ENCODE peak calls at places on chromosomes 13 and 19, in five cellular contexts. J is H9, N is stomach, H is tibial nerve, S is GM23338. O is an unnamed sample.

GRCh38 chr13:48066310-48066989 is 28.5 kb downstream of the MED4 start:
- DNase-seq in H (no peak), J (no peak), S (no peak), N (no peak), O (no peak)

GRCh38 chr19:16285769-16286564 is 38.7 kb upstream of the KLF2 start:
- DNase-seq in H (no peak), N (no peak), S (peak), J (no peak), O (peak)

GRCh38 chr13:63208811-63209210 is 1793.2 kb upstream of the PCDH20 start:
- DNase-seq in N (no peak), S (no peak), J (no peak), H (no peak), O (peak)

GRCh38 chr13:92716749-92717148 is 509.9 kb upstream of the GPC6 start:
- DNase-seq in S (peak), H (peak), N (no peak), J (no peak), O (peak)

GRCh38 chr13:106455190-106455589 is 80.3 kb downstream of the EFNB2 start:
- DNase-seq in H (no peak), S (no peak), N (no peak), J (no peak), O (no peak)

GRCh38 chr13:80441968-80442367 is 101.0 kb upstream of the SPRY2 start:
- DNase-seq in J (no peak), N (no peak), H (no peak), S (no peak), O (no peak)

GRCh38 chr19:43439183-43440063 is 24.7 kb downstream of the TEX101 start:
- DNase-seq in N (no peak), J (no peak), H (no peak), S (no peak), O (no peak)

GRCh38 chr13:23909606-23910005 is 12.3 kb upstream of the C1QTNF9B start:
- DNase-seq in H (no peak), S (no peak), N (no peak), J (no peak), O (no peak)

GRCh38 chr13:66312312-66313087 is 917.6 kb downstream of the PCDH9 start:
- DNase-seq in J (no peak), H (peak), S (no peak), N (peak), O (peak)

GRCh38 chr19:31902821-31903220 is 442.6 kb upstream of the ZNF507 start:
- DNase-seq in H (no peak), N (no peak), S (no peak), J (no peak), O (no peak)

GRCh38 chr13:109790951-109791605 is 4.7 kb upstream of the IRS2 start:
- DNase-seq in S (peak), J (peak), H (peak), N (no peak), O (peak)

GRCh38 chr19:13507053-13507611 is 853 bp upstream of the CACNA1A start:
- DNase-seq in H (no peak), N (no peak), S (peak), J (peak), O (no peak)

GRCh38 chr13:43470610-43471009 is 316.2 kb downstream of the ENOX1 start:
- DNase-seq in S (no peak), J (no peak), H (no peak), N (no peak), O (no peak)

GRCh38 chr13:57491318-57491717 is 140.2 kb upstream of the PCDH17 start:
- DNase-seq in J (no peak), H (no peak), S (no peak), N (no peak), O (no peak)

GRCh38 chr13:104357174-104357573 is 1291.0 kb upstream of the SLC10A2 start:
- DNase-seq in H (no peak), J (no peak), N (no peak), S (peak), O (peak)

GRCh38 chr19:12796146-12797071 is 5.1 kb downstream of the JUNB start:
- DNase-seq in J (peak), H (peak), S (peak), N (peak), O (peak)

GRCh38 chr19:34474233-34474989 is 7.1 kb upstream of the WTIP start:
- DNase-seq in J (no peak), S (no peak), H (no peak), N (no peak), O (no peak)

GRCh38 chr13:79775830-79776229 is 294.9 kb downstream of the NDFIP2 start:
- DNase-seq in H (peak), J (no peak), N (peak), S (peak), O (peak)

GRCh38 chr13:32211788-32212187 is 103.4 kb downstream of the ZAR1L start:
- DNase-seq in S (no peak), N (no peak), J (no peak), H (no peak), O (peak)

GRCh38 chr13:49711218-49711863 is 20.1 kb upstream of the EBPL start:
- DNase-seq in S (no peak), H (no peak), N (no peak), J (no peak), O (peak)

GRCh38 chr13:27583645-27584044 is 36.7 kb downstream of the LNX2 start:
- DNase-seq in H (no peak), S (no peak), N (no peak), J (no peak), O (peak)

GRCh38 chr19:54127688-54128440 is 9.7 kb upstream of the CNOT3 start:
- DNase-seq in N (no peak), H (no peak), J (no peak), S (no peak), O (no peak)

GRCh38 chr13:94345374-94346195 is 133.9 kb downstream of the DCT start:
- DNase-seq in S (no peak), N (no peak), J (no peak), H (no peak), O (peak)

GRCh38 chr13:34002141-34002540 is 184.2 kb downstream of the RFC3 start:
- DNase-seq in H (no peak), S (no peak), N (no peak), J (no peak), O (no peak)

GRCh38 chr19:33905473-33905936 is 108.8 kb downstream of the KCTD15 start:
- DNase-seq in N (no peak), J (peak), S (peak), H (no peak), O (peak)

GRCh38 chr19:12790628-12791344 is 500 bp upstream of the JUNB start:
- DNase-seq in S (no peak), N (no peak), H (no peak), J (no peak), O (no peak)

GRCh38 chr13:41075034-41075433 is 13.7 kb downstream of the WBP4 start:
- DNase-seq in H (peak), N (no peak), S (peak), J (no peak), O (peak)

GRCh38 chr13:100506600-100507422 is 81.8 kb downstream of the GGACT start:
- DNase-seq in S (no peak), H (no peak), J (no peak), N (no peak), O (no peak)

GRCh38 chr19:32651729-32652140 is 23.2 kb downstream of the ANKRD27 start:
- DNase-seq in H (no peak), S (peak), N (peak), J (peak), O (peak)

GRCh38 chr19:11031421-11032070 is 57.7 kb upstream of the LDLR start:
- DNase-seq in H (no peak), N (no peak), J (no peak), S (no peak), O (no peak)

GRCh38 chr13:37929308-37929707 is 59.7 kb upstream of the TRPC4 start:
- DNase-seq in H (no peak), J (no peak), N (no peak), S (no peak), O (no peak)

GRCh38 chr19:18435848-18436631 is 1.9 kb downstream of the ISYNA1 start:
- DNase-seq in N (no peak), S (no peak), J (no peak), H (no peak), O (no peak)

GRCh38 chr19:18364826-18365528 is 21.0 kb upstream of the GDF15 start:
- DNase-seq in S (peak), N (peak), J (no peak), H (peak), O (peak)

GRCh38 chr19:42552086-42553065 is 24.1 kb upstream of the CEACAM1 start:
- DNase-seq in N (peak), H (no peak), J (no peak), S (no peak), O (no peak)

GRCh38 chr13:51148223-51148951 is 37.3 kb upstream of the C13orf42 start:
- DNase-seq in J (peak), S (peak), H (no peak), N (no peak), O (peak)
- TF ChIP-seq CTCF in J (peak), S (peak), H (no peak), N (no peak), O (no peak)

DNA sequence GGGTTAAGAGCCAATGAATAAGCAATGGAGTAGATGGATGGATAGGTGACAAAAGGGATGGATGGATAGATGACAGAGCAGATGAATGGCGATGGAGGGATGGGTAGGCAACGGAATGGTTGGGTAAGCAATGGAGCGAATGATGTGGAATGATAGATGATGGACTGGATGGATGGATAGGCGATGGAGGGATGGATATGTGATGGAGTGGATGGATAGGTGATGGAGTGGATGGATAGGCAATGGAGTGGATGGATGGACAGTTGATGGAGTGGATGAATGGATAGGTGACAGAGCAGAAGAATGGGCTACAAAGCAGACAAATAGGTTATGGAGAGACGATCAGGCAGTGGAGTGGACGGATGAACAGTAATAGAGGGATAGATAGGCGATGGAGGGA is 269.6 kb downstream of the TEX29 start:
- DNase-seq in H (no peak), S (no peak), N (no peak), J (no peak), O (no peak)
- TF ChIP-seq CTCF in H (no peak), S (no peak), N (no peak), J (no peak), O (no peak)

DNA sequence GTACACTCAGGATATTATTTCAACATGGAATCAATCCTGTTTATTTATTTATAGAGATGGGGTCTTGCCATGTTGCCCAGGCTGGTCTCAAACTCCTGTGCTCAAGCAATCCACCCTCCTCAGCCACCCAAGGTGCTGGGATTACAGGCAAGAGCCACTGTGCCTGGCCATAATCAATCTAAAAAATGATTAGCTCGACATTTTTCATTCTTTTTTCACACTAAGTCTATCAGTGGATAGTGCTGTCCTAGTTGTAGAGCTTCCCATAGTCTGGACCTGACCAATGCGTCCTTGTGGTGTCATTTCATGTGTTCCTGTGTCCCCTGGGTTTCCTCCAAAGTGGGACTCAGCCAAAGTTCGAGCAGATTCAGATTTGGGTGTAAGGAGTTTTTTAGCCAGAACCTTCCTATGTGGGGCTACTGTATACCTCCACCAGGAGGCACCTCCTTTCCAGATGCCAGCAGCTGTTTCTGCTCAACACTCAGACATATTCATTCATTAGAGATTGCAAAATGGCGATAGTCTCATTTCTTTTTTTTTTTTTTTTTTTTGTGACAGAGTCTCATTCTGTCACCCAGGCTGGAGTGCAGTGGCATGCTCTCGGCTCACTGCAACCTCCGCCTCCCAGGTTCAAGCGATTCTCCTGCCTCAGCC is 61.1 kb downstream of the MAP4K1 start:
- DNase-seq in N (no peak), H (no peak), J (no peak), S (peak), O (no peak)
- TF ChIP-seq CTCF in N (no peak), H (no peak), J (peak), S (peak), O (no peak)

DNA sequence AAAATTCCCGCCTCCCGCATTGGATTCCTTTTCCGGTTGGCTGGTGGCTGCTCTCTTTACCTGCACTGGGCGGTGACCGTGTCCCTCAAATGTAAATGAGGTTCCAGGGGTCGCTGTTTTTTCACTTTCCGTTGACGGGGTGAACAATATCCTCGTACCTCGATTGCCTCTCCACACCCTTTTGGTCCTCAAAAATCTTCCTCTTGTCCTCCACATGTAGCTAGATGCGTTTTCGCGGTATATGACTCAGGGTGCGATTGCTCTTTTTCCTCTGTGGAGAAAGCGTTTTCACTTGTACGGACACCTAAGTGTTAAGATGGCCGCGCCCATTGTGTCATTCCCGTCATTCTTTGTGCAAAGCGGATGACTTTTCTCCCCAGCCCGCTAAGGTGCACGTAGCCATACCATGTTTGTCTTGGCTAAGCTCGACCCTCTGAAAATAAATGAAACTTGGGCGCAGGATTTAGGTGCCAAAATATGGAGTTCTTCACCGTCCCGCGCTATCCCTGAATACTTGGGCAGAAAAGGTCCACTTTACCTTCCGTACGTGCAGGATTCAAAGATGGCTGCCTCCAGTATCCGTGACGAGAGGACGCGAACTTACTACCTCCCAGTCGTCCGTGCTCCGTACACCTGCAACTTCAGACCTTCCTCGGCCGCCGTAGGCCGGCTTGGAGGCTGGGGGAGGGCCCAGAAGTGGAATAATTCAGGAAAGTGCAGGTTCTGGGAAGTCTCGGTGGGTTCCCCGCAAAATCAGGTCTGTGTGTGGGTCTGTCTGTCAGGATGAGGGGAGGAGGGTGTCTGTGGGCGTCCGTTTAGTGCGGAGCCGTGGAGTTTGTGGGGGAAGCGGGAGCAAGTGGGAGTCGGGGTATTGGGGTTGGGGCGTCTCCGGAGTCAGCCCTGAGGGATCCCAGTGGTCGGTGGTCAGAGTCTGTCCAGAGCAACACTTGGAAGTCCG is at the start of gene ZNF613:
- DNase-seq in S (peak), N (peak), H (peak), J (peak), O (peak)
- TF ChIP-seq CTCF in S (peak), N (no peak), H (no peak), J (peak), O (peak)

GRCh38 chr19:35511337-35511736 is 2.1 kb downstream of the DMKN start:
- DNase-seq in J (no peak), H (no peak), S (no peak), N (no peak), O (no peak)

GRCh38 chr19:35509861-35510625 is 3.4 kb downstream of the DMKN start:
- DNase-seq in H (peak), J (peak), S (peak), N (peak), O (peak)

GRCh38 chr19:35512831-35513230 is 618 bp downstream of the DMKN start:
- DNase-seq in J (no peak), N (no peak), H (no peak), S (no peak), O (no peak)

GRCh38 chr19:35509018-35509652 is 4.3 kb downstream of the DMKN start:
- DNase-seq in N (peak), S (peak), J (peak), H (no peak), O (no peak)

GRCh38 chr19:35510626-35510964 is 2.9 kb downstream of the DMKN start:
- DNase-seq in H (no peak), N (no peak), J (no peak), S (no peak), O (no peak)
- TF ChIP-seq CTCF in H (no peak), N (no peak), J (peak), S (no peak), O (no peak)

GRCh38 chr19:6272411-6272791 is 7.4 kb downstream of the MLLT1 start:
- DNase-seq in J (no peak), S (no peak), H (no peak), N (no peak), O (peak)

GRCh38 chr19:6270076-6270745 is 9.6 kb downstream of the MLLT1 start:
- DNase-seq in N (no peak), S (no peak), J (no peak), H (no peak), O (no peak)

GRCh38 chr19:6271721-6272410 is 7.9 kb downstream of the MLLT1 start:
- DNase-seq in H (peak), S (peak), N (peak), J (peak), O (peak)

GRCh38 chr19:6270822-6271221 is 9.0 kb downstream of the MLLT1 start:
- DNase-seq in N (no peak), H (no peak), S (no peak), J (no peak), O (no peak)

DNA sequence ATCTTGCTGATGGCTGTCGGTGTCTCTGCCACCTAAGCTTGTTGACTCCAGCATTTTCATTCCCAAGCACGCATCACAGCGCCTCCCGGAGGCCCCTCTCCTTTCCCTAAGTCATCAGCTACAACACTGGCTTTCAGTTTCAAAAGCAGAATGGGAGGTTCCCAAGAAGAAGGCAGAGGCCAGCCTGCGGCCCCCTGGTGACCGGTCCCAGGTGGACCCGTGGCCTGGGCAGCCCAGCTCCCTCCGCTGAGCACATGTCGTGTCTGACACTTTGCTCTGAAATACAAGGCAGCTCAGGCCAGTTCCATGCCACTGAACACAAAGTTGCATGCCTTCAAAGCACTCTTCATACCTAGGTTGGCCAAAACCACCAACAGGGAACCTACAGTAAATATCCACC is 8.5 kb downstream of the MLLT1 start:
- DNase-seq in S (peak), H (no peak), N (no peak), J (peak), O (no peak)
- TF ChIP-seq CTCF in S (peak), H (no peak), N (no peak), J (peak), O (peak)

DNA sequence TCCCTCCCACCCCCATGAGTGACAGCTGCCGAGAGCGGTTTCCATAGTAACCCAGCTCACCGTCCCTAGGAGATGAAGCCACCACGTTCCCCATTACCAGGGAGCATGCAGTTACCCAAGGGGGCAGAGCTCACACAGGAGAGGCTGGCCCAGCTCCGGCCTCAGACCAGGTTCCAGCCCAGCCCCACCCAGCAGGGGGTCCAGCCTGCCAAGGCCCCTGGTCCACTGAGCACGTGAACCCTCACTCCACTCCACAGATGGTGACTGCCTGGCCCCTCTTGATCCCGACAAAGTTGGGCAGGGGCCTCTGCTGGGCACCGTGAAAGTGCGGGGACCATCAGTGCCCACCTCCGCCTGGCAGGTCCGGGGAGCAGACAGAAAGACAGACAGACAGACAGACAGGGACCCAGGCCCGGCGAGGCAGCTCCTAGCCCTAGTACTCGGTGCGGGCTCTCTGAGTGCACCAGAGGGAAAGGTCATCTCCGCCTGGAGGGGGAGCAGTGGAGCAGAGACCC is 50.7 kb downstream of the CELF5 start:
- DNase-seq in S (peak), N (no peak), H (no peak), J (peak), O (no peak)
- TF ChIP-seq CTCF in S (peak), N (no peak), H (no peak), J (no peak), O (peak)

GRCh38 chr13:44739120-44739519 is 163.0 kb upstream of the TSC22D1 start:
- DNase-seq in N (no peak), J (no peak), H (no peak), S (peak), O (no peak)
- TF ChIP-seq CTCF in N (no peak), J (peak), H (no peak), S (no peak), O (no peak)

DNA sequence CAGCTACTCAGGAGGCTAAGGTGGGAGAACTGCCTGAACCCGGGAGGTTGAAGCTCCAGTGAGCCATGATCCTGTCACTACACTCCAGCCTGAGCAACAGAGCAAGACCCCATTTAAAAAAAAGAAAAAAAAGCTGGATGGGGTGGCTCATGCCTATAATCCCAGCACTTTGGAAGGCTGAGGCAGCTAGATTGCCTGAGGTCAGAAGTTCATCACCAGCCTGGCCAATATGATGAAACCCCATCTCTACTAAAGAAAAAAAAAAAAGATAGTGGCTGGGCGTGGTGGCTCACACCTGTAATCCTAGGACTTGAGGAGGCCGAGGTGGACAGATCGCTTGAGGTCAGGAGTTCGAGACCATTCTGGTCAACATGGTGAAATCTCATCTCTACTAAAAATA is 15.0 kb downstream of the LTBP4 start:
- DNase-seq in N (no peak), S (no peak), H (no peak), J (no peak), O (no peak)
- TF ChIP-seq CTCF in N (no peak), S (no peak), H (no peak), J (no peak), O (no peak)

GRCh38 chr19:39497850-39498261 is 891 bp upstream of the DLL3 start:
- DNase-seq in H (no peak), N (no peak), J (peak), S (peak), O (peak)
- TF ChIP-seq CTCF in H (peak), N (no peak), J (peak), S (peak), O (peak)